ENCODE peak calls at places on chromosomes 5 and 9, in nine cellular contexts. One of them, this sample, is unnamed.

GRCh38 chr9:127898433-127899199 is 787 bp downstream of the ST6GALNAC6 start:
- DNase-seq in HCT116: no peak
- DNase-seq in heart right ventricle: peak
- DNase-seq in esophagus squamous epithelium: no peak
- DNase-seq in ovary: peak
- DNase-seq in fibroblast of the aortic adventitia: peak
- DNase-seq in tibial artery: peak
- DNase-seq in fibroblast of mammary gland: peak
- DNase-seq in lower leg skin: peak
- DNase-seq in this sample: peak

GRCh38 chr5:96254980-96255681 is 177.9 kb downstream of the PCSK1 start:
- DNase-seq in HCT116: no peak
- DNase-seq in heart right ventricle: no peak
- DNase-seq in esophagus squamous epithelium: no peak
- DNase-seq in ovary: no peak
- DNase-seq in fibroblast of the aortic adventitia: peak
- DNase-seq in tibial artery: no peak
- DNase-seq in fibroblast of mammary gland: peak
- DNase-seq in lower leg skin: no peak
- DNase-seq in this sample: peak

GRCh38 chr9:136242908-136243525 is 2.6 kb downstream of the QSOX2 start:
- DNase-seq in HCT116: no peak
- DNase-seq in heart right ventricle: no peak
- DNase-seq in esophagus squamous epithelium: no peak
- DNase-seq in ovary: no peak
- DNase-seq in fibroblast of the aortic adventitia: no peak
- DNase-seq in tibial artery: no peak
- DNase-seq in fibroblast of mammary gland: no peak
- DNase-seq in lower leg skin: no peak
- DNase-seq in this sample: peak

GRCh38 chr5:108366500-108366899 is 15.4 kb downstream of the FBXL17 start:
- DNase-seq in HCT116: no peak
- DNase-seq in heart right ventricle: no peak
- DNase-seq in esophagus squamous epithelium: no peak
- DNase-seq in ovary: no peak
- DNase-seq in fibroblast of the aortic adventitia: no peak
- DNase-seq in tibial artery: no peak
- DNase-seq in fibroblast of mammary gland: no peak
- DNase-seq in lower leg skin: no peak
- DNase-seq in this sample: no peak

GRCh38 chr9:128121466-128121810 is 6.1 kb downstream of the PTGES2 start:
- DNase-seq in HCT116: no peak
- DNase-seq in heart right ventricle: no peak
- DNase-seq in esophagus squamous epithelium: no peak
- DNase-seq in ovary: peak
- DNase-seq in fibroblast of the aortic adventitia: no peak
- DNase-seq in tibial artery: no peak
- DNase-seq in fibroblast of mammary gland: no peak
- DNase-seq in lower leg skin: peak
- DNase-seq in this sample: no peak

GRCh38 chr9:119004618-119004990 is 364.6 kb downstream of the BRINP1 start:
- DNase-seq in HCT116: no peak
- DNase-seq in heart right ventricle: peak
- DNase-seq in esophagus squamous epithelium: no peak
- DNase-seq in ovary: no peak
- DNase-seq in fibroblast of the aortic adventitia: peak
- DNase-seq in tibial artery: peak
- DNase-seq in fibroblast of mammary gland: peak
- DNase-seq in lower leg skin: no peak
- DNase-seq in this sample: peak

GRCh38 chr5:116478461-116478860 is 96.2 kb downstream of the SEMA6A start:
- DNase-seq in HCT116: no peak
- DNase-seq in heart right ventricle: no peak
- DNase-seq in esophagus squamous epithelium: no peak
- DNase-seq in ovary: no peak
- DNase-seq in fibroblast of the aortic adventitia: no peak
- DNase-seq in tibial artery: no peak
- DNase-seq in fibroblast of mammary gland: no peak
- DNase-seq in lower leg skin: no peak
- DNase-seq in this sample: no peak

GRCh38 chr5:38613992-38614836 is 57.8 kb upstream of the LIFR start:
- DNase-seq in HCT116: peak
- DNase-seq in heart right ventricle: no peak
- DNase-seq in esophagus squamous epithelium: no peak
- DNase-seq in ovary: no peak
- DNase-seq in fibroblast of the aortic adventitia: no peak
- DNase-seq in tibial artery: no peak
- DNase-seq in fibroblast of mammary gland: no peak
- DNase-seq in lower leg skin: no peak
- DNase-seq in this sample: no peak

GRCh38 chr9:95494416-95495371 is 22.1 kb downstream of the PTCH1 start:
- DNase-seq in HCT116: no peak
- DNase-seq in heart right ventricle: no peak
- DNase-seq in esophagus squamous epithelium: no peak
- DNase-seq in ovary: no peak
- DNase-seq in fibroblast of the aortic adventitia: no peak
- DNase-seq in tibial artery: no peak
- DNase-seq in fibroblast of mammary gland: no peak
- DNase-seq in lower leg skin: peak
- DNase-seq in this sample: no peak

GRCh38 chr5:178249191-178249989 is 16.8 kb upstream of the PHYKPL start:
- DNase-seq in HCT116: no peak
- DNase-seq in heart right ventricle: peak
- DNase-seq in esophagus squamous epithelium: no peak
- DNase-seq in ovary: no peak
- DNase-seq in fibroblast of the aortic adventitia: peak
- DNase-seq in tibial artery: no peak
- DNase-seq in fibroblast of mammary gland: peak
- DNase-seq in lower leg skin: no peak
- DNase-seq in this sample: peak

GRCh38 chr5:169626779-169627178 is 10.3 kb upstream of the DOCK2 start:
- DNase-seq in HCT116: no peak
- DNase-seq in heart right ventricle: no peak
- DNase-seq in esophagus squamous epithelium: no peak
- DNase-seq in ovary: no peak
- DNase-seq in fibroblast of the aortic adventitia: peak
- DNase-seq in tibial artery: no peak
- DNase-seq in fibroblast of mammary gland: peak
- DNase-seq in lower leg skin: no peak
- DNase-seq in this sample: peak

GRCh38 chr9:134544388-134545212 is 97.0 kb upstream of the COL5A1 start:
- DNase-seq in HCT116: no peak
- DNase-seq in heart right ventricle: no peak
- DNase-seq in esophagus squamous epithelium: no peak
- DNase-seq in ovary: peak
- DNase-seq in fibroblast of the aortic adventitia: peak
- DNase-seq in tibial artery: peak
- DNase-seq in fibroblast of mammary gland: peak
- DNase-seq in lower leg skin: no peak
- DNase-seq in this sample: peak

DNA sequence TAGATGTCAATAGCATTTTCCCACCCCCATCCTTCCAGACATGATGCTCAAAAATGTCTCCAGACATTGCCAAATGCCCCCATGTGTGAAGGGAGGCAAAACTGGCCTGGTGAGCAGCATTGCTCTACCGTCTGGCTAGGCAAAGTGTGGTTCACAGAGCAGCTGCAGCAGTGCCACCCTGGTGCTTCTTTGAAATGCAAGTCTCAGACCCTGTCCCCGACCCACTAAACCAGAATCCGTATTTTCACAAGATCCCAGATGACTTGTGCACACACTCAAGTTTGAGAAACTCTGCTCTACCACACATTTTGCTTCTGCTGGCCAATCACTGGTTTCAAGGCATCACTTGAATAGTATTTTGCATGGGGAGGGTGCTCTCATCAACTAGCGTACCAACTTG is 226.6 kb upstream of the KLF9 start:
- DNase-seq in HCT116: no peak
- DNase-seq in heart right ventricle: no peak
- DNase-seq in esophagus squamous epithelium: no peak
- DNase-seq in ovary: no peak
- DNase-seq in fibroblast of the aortic adventitia: no peak
- DNase-seq in tibial artery: no peak
- DNase-seq in fibroblast of mammary gland: no peak
- DNase-seq in lower leg skin: no peak
- DNase-seq in this sample: no peak
- TF ChIP-seq CTCF in HCT116: no peak
- TF ChIP-seq CTCF in heart right ventricle: no peak
- TF ChIP-seq CTCF in esophagus squamous epithelium: no peak
- TF ChIP-seq CTCF in ovary: no peak
- TF ChIP-seq CTCF in fibroblast of the aortic adventitia: no peak
- TF ChIP-seq CTCF in tibial artery: no peak
- TF ChIP-seq CTCF in fibroblast of mammary gland: no peak
- TF ChIP-seq CTCF in lower leg skin: no peak
- TF ChIP-seq CTCF in this sample: no peak

GRCh38 chr9:129458663-129459549 is 162.0 kb downstream of the C9orf50 start:
- DNase-seq in HCT116: no peak
- DNase-seq in heart right ventricle: peak
- DNase-seq in esophagus squamous epithelium: no peak
- DNase-seq in ovary: peak
- DNase-seq in fibroblast of the aortic adventitia: no peak
- DNase-seq in tibial artery: peak
- DNase-seq in fibroblast of mammary gland: no peak
- DNase-seq in lower leg skin: no peak
- DNase-seq in this sample: peak
- H3K4me3 ChIP-seq in HCT116: peak
- H3K4me3 ChIP-seq in heart right ventricle: no peak
- H3K4me3 ChIP-seq in esophagus squamous epithelium: peak
- H3K4me3 ChIP-seq in ovary: no peak
- H3K4me3 ChIP-seq in fibroblast of the aortic adventitia: no peak
- H3K4me3 ChIP-seq in tibial artery: peak
- H3K4me3 ChIP-seq in fibroblast of mammary gland: no peak
- H3K4me3 ChIP-seq in lower leg skin: no peak
- H3K4me3 ChIP-seq in this sample: no peak

GRCh38 chr5:110809006-110809405 is 70.2 kb downstream of the SLC25A46 start:
- DNase-seq in HCT116: no peak
- DNase-seq in heart right ventricle: no peak
- DNase-seq in esophagus squamous epithelium: no peak
- DNase-seq in ovary: no peak
- DNase-seq in fibroblast of the aortic adventitia: peak
- DNase-seq in tibial artery: no peak
- DNase-seq in fibroblast of mammary gland: peak
- DNase-seq in lower leg skin: no peak
- DNase-seq in this sample: no peak

GRCh38 chr5:110802998-110803397 is 64.2 kb downstream of the SLC25A46 start:
- DNase-seq in HCT116: no peak
- DNase-seq in heart right ventricle: no peak
- DNase-seq in esophagus squamous epithelium: no peak
- DNase-seq in ovary: no peak
- DNase-seq in fibroblast of the aortic adventitia: no peak
- DNase-seq in tibial artery: no peak
- DNase-seq in fibroblast of mammary gland: no peak
- DNase-seq in lower leg skin: no peak
- DNase-seq in this sample: no peak

GRCh38 chr5:110807174-110807573 is 68.4 kb downstream of the SLC25A46 start:
- DNase-seq in HCT116: no peak
- DNase-seq in heart right ventricle: peak
- DNase-seq in esophagus squamous epithelium: no peak
- DNase-seq in ovary: peak
- DNase-seq in fibroblast of the aortic adventitia: peak
- DNase-seq in tibial artery: no peak
- DNase-seq in fibroblast of mammary gland: peak
- DNase-seq in lower leg skin: no peak
- DNase-seq in this sample: no peak

DNA sequence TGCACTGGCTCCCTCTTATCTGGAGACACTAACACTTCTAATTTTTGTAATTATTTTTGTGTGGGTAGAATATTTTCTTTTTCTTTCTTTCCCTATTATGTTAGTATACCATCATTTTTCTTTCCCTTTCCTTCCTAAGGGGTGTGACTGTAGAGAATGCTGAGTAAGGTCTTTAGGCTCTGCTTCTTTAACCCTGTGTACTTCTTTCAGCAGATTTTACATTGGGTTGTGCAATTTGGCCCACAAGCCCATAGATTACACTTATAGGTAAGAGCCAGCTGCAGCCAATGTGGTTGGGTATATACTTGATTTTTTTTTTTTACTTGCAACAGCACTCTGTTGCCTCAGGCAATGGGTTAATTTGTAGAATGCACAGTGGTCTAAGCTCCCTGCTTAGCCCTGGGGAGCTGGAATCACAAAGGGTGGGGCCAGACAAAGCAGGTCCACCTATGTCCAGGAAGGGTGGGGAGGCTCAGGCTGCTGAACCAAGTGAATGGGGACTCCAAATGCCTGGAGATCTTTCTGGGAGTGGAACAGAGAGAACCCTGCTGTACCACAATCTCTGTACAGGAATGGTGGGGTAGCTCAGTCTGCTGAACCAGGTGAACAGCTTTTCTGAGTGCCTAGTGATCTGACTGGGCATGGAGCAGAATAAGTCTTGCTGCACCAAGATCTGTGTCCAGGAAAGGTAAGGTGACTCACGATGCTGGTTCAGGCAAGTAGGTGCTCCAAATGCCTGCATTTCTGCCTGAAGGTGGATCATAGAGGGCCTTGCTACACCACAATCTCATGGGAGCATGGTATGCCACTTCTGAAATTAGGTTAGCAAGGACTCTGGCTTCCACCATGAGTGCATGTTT is 64.9 kb downstream of the SLC25A46 start:
- DNase-seq in HCT116: no peak
- DNase-seq in heart right ventricle: no peak
- DNase-seq in esophagus squamous epithelium: no peak
- DNase-seq in ovary: no peak
- DNase-seq in fibroblast of the aortic adventitia: no peak
- DNase-seq in tibial artery: no peak
- DNase-seq in fibroblast of mammary gland: no peak
- DNase-seq in lower leg skin: no peak
- DNase-seq in this sample: no peak
- TF ChIP-seq CTCF in HCT116: no peak
- TF ChIP-seq CTCF in heart right ventricle: no peak
- TF ChIP-seq CTCF in esophagus squamous epithelium: peak
- TF ChIP-seq CTCF in ovary: no peak
- TF ChIP-seq CTCF in fibroblast of the aortic adventitia: no peak
- TF ChIP-seq CTCF in tibial artery: no peak
- TF ChIP-seq CTCF in fibroblast of mammary gland: no peak
- TF ChIP-seq CTCF in lower leg skin: no peak
- TF ChIP-seq CTCF in this sample: no peak

DNA sequence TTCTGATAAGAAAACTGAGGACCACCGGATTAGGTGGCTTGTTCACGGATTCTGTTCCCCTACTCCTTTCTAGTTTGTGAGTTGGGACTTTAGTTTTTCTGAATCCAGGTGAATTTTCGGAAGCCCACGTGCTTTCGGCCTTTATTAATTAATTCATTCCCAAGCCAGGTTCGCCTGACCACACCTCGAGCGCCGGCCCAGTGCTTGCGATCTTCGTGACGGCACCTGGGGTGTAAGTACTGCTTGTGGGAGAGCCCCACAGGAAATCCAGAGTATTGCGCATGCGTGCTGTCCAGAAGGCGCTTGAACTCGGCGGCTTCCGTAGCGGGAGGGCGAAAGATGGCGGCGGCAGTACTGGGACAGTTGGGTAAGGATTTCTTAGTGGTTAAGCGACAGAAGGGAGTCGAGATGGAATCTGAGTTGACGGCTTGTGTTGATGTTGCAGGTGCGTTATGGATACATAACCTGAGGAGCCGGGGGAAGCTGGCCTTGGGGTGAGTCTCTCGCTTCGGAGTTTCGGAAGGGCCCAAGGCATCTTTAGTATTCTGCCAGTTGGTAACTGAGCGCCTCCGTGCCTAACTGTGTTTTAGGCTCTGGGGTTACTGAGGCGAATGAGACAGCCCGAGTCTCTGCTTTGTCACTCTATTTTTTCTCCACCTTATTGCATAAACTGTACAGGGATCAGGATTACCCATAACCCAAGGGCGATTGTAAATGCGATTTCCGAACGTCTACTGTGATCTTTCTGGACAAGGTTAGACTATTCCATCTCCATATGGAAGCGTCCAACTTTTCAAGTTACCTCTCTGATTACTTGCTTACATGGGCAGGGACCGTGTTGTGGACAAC is at the start of gene MRPL22:
- DNase-seq in HCT116: peak
- DNase-seq in heart right ventricle: peak
- DNase-seq in esophagus squamous epithelium: peak
- DNase-seq in ovary: peak
- DNase-seq in fibroblast of the aortic adventitia: peak
- DNase-seq in tibial artery: peak
- DNase-seq in fibroblast of mammary gland: peak
- DNase-seq in lower leg skin: peak
- DNase-seq in this sample: peak
- H3K4me3 ChIP-seq in HCT116: peak
- H3K4me3 ChIP-seq in heart right ventricle: peak
- H3K4me3 ChIP-seq in esophagus squamous epithelium: peak
- H3K4me3 ChIP-seq in ovary: peak
- H3K4me3 ChIP-seq in fibroblast of the aortic adventitia: peak
- H3K4me3 ChIP-seq in tibial artery: peak
- H3K4me3 ChIP-seq in fibroblast of mammary gland: peak
- H3K4me3 ChIP-seq in lower leg skin: peak
- H3K4me3 ChIP-seq in this sample: peak

This sample was measured in choroid plexus epithelial cell.